ENCODE peak calls at places on chromosomes 2 and 18, in five cellular contexts. Z, S, B, C and D are unnamed samples.
A peak's percentile ranks its signal among the peaks of the same experiment; 100 is the strongest.

GRCh38 chr18:25669741-25670140 is 317.8 kb upstream of the ZNF521 start:
- DNase-seq in Z (no peak), S (no peak), B (no peak), C (no peak), D (no peak)

GRCh38 chr2:134664051-134664450 is 54.7 kb downstream of the TMEM163 start:
- DNase-seq in Z (no peak), S (no peak), B (no peak), C (no peak), D (no peak)

GRCh38 chr2:3299130-3299529 is 78.5 kb downstream of the EIPR1 start:
- DNase-seq in Z (peak; percentile 15), S (no peak), B (no peak), C (no peak), D (no peak)

GRCh38 chr18:61308795-61309393 is 24.3 kb upstream of the CDH20 start:
- DNase-seq in Z (no peak), S (no peak), B (peak; percentile 11), C (no peak), D (peak; percentile 27)

GRCh38 chr2:231364961-231365810 is 30.3 kb upstream of the B3GNT7 start:
- DNase-seq in Z (peak; percentile 72), S (no peak), B (peak; percentile 68), C (no peak), D (peak; percentile 79)

GRCh38 chr2:241177935-241178334 is 10.5 kb upstream of the ANO7 start:
- DNase-seq in Z (no peak), S (no peak), B (no peak), C (no peak), D (no peak)

GRCh38 chr2:226699321-226699720 is 100.3 kb downstream of the IRS1 start:
- DNase-seq in Z (no peak), S (peak; percentile 86), B (peak; percentile 31), C (peak; percentile 45), D (peak; percentile 78)

GRCh38 chr2:181784556-181784955 is 104.2 kb upstream of the NEUROD1 start:
- DNase-seq in Z (no peak), S (no peak), B (peak; percentile 48), C (no peak), D (peak; percentile 66)

GRCh38 chr2:176560296-176560695 is 291.1 kb downstream of the MTX2 start:
- DNase-seq in Z (no peak), S (no peak), B (no peak), C (no peak), D (no peak)

GRCh38 chr2:3618367-3618766 is 23.5 kb downstream of the COLEC11 start:
- DNase-seq in Z (no peak), S (no peak), B (no peak), C (no peak), D (no peak)

GRCh38 chr2:98036349-98037000 is 40.7 kb upstream of the TMEM131 start:
- DNase-seq in Z (no peak), S (peak; percentile 79), B (no peak), C (no peak), D (no peak)

GRCh38 chr2:172726172-172726735 is 9.4 kb upstream of the RAPGEF4 start:
- DNase-seq in Z (no peak), S (no peak), B (peak; percentile 60), C (no peak), D (peak; percentile 54)

GRCh38 chr2:46770622-46771021 is 145.0 kb downstream of the MCFD2 start:
- DNase-seq in Z (no peak), S (no peak), B (peak; percentile 37), C (no peak), D (peak; percentile 68)

GRCh38 chr2:35160871-35161270 is 1194.7 kb upstream of the CRIM1 start:
- DNase-seq in Z (no peak), S (no peak), B (no peak), C (no peak), D (no peak)

GRCh38 chr2:44392338-44392943 is 30.7 kb downstream of the CAMKMT start:
- DNase-seq in Z (no peak), S (no peak), B (peak; percentile 55), C (peak; percentile 31), D (peak; percentile 32)

GRCh38 chr2:62292190-62292589 is 96.3 kb downstream of the B3GNT2 start:
- DNase-seq in Z (no peak), S (no peak), B (peak; percentile 90), C (peak; percentile 53), D (peak; percentile 47)

GRCh38 chr18:50154420-50154819 is 40.5 kb downstream of the MYO5B start:
- DNase-seq in Z (no peak), S (no peak), B (no peak), C (peak; percentile 13), D (no peak)

GRCh38 chr18:6219116-6219717 is 195.5 kb downstream of the L3MBTL4 start:
- DNase-seq in Z (no peak), S (no peak), B (peak; percentile 68), C (no peak), D (peak; percentile 69)

GRCh38 chr2:126496493-126496892 is 159.5 kb upstream of the GYPC start:
- DNase-seq in Z (no peak), S (no peak), B (no peak), C (no peak), D (no peak)